ENCODE peak calls at places on chromosome 16, in four cellular contexts. N is K562, R is A549, B is GM12878. T is an unnamed sample.

GRCh38 chr16:85194528-85195270 is 82.4 kb upstream of the CIBAR2 start:
- DNase-seq in N (no peak), R (no peak), B (no peak), T (no peak)

GRCh38 chr16:86424968-86425367 is 85.4 kb upstream of the FOXF1 start:
- DNase-seq in N (no peak), R (no peak), B (no peak), T (no peak)

GRCh38 chr16:86905302-86905701 is 327.0 kb downstream of the FOXL1 start:
- DNase-seq in N (no peak), R (no peak), B (no peak), T (no peak)

GRCh38 chr16:67552476-67552875 is 9.8 kb upstream of the CTCF start:
- DNase-seq in N (no peak), R (no peak), B (no peak), T (no peak)

GRCh38 chr16:31356566-31357323 is 1.8 kb downstream of the ITGAX start:
- DNase-seq in N (no peak), R (no peak), B (no peak), T (no peak)

GRCh38 chr16:12613131-12613991 is 190.3 kb downstream of the CPPED1 start:
- DNase-seq in N (peak; percentile 55), R (peak; percentile 61), B (peak; percentile 76), T (peak; percentile 39)

GRCh38 chr16:35492225-35492624 is 2032.8 kb downstream of the TP53TG3F start:
- DNase-seq in N (peak; percentile 16), R (no peak), B (no peak), T (no peak)

GRCh38 chr16:65012357-65012756 is 109.5 kb downstream of the CDH11 start:
- DNase-seq in N (no peak), R (no peak), B (no peak), T (peak; percentile 83)

GRCh38 chr16:11058820-11059219 is 114.5 kb downstream of the CLEC16A start:
- DNase-seq in N (no peak), R (no peak), B (no peak), T (no peak)

GRCh38 chr16:85355515-85355837 is 243.2 kb upstream of the CIBAR2 start:
- DNase-seq in N (no peak), R (no peak), B (no peak), T (no peak)

GRCh38 chr16:87850009-87851006 is 19.0 kb downstream of the SLC7A5 start:
- DNase-seq in N (peak; percentile 75), R (no peak), B (no peak), T (peak; percentile 31)

GRCh38 chr16:62035115-62036092 is 834 bp downstream of the CDH8 start:
- DNase-seq in N (no peak), R (no peak), B (no peak), T (no peak)

GRCh38 chr16:83549836-83550569 is 257.8 kb upstream of the HSBP1 start:
- DNase-seq in N (no peak), R (no peak), B (no peak), T (no peak)

GRCh38 chr16:66588981-66589713 is 9.9 kb downstream of the CMTM2 start:
- DNase-seq in N (peak; percentile 82), R (peak; percentile 42), B (no peak), T (peak; percentile 18)

GRCh38 chr16:11797957-11798299 is 870 bp upstream of the ZC3H7A start:
- DNase-seq in N (no peak), R (peak; percentile 22), B (no peak), T (no peak)

GRCh38 chr16:84518804-84519341 is 14.4 kb upstream of the MEAK7 start:
- DNase-seq in N (no peak), R (no peak), B (no peak), T (no peak)

GRCh38 chr16:65071371-65072311 is 50.2 kb downstream of the CDH11 start:
- DNase-seq in N (no peak), R (no peak), B (no peak), T (peak; percentile 64)

GRCh38 chr16:24776486-24777220 is 47.2 kb downstream of the TNRC6A start:
- DNase-seq in N (no peak), R (no peak), B (no peak), T (peak; percentile 33)

GRCh38 chr16:80023865-80024264 is 423.3 kb upstream of the MAF start:
- DNase-seq in N (no peak), R (peak; percentile 30), B (no peak), T (peak; percentile 3)
- TF ChIP-seq RCOR1 in N (no peak), R (no peak), B (no peak), T (no peak)

DNA sequence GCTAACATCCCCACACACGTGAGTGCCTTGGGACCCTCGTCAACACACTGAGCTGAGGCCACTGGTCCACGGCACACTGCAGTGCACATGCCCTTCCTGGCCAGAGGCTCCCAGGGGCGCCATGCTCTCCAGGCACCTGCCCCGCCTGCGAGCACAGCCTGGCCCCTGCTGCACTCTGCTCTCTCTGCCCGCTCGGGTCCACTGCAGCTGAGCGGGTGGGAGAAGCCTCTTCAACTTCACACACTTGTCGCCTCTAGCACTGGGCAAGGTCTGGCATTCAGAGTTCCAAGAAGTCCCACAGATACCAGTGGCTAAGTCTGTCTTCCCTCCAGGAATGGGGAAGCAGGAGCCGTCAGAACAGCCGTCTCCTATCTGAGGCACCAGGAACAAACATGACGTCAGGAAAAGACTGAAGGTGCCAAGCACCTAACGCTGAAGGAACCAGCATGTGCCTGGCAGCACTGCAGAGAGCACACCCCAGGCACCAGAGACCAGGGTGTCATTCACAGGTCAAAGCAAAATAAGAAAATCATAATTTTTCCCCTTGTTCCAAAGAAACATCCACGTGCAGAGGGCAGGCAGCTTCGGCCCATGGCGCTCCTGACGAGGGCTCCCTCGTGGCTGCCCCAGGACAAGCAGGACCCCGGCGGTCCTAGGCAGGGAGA is 82.9 kb downstream of the ZNF778 start:
- DNase-seq in N (no peak), R (no peak), B (no peak), T (peak; percentile 65)
- TF ChIP-seq BHLHE40 in N (no peak), R (no peak), B (no peak), T (peak; percentile 77)

GRCh38 chr16:80992676-80993292 is 13.9 kb downstream of the CMC2 start:
- DNase-seq in N (no peak), R (no peak), B (no peak), T (no peak)

GRCh38 chr16:80991792-80992430 is 14.8 kb downstream of the CMC2 start:
- DNase-seq in N (no peak), R (no peak), B (no peak), T (no peak)

GRCh38 chr16:80993293-80993691 is 13.4 kb downstream of the CMC2 start:
- DNase-seq in N (peak; percentile 76), R (no peak), B (no peak), T (peak; percentile 90)

GRCh38 chr16:80996688-80997138 is 10.0 kb downstream of the CMC2 start:
- DNase-seq in N (no peak), R (no peak), B (no peak), T (no peak)

DNA sequence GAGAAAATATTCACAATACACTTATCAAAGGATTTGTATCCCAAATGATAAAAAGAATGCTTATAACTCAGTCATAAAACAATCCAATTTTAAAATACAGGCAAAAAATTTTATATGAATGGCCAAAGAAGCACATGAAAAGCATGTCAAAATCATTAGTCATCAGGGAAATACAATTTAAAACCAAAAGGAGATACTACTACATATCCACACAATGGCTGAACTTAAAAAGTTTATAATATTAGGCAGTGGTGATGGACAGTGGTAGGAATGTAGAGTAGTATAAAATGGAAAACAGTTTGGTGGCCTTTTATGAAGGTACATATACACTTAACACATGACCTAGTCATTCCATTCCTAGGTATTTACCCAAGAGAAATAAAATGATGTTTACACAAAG is 12.2 kb downstream of the CMC2 start:
- DNase-seq in N (no peak), R (no peak), B (no peak), T (peak; percentile 39)
- TF ChIP-seq ELK1 in N (no peak), R (no peak), B (no peak), T (no peak)

GRCh38 chr16:74939688-74940087 is 45.2 kb downstream of the WDR59 start:
- DNase-seq in N (no peak), R (no peak), B (no peak), T (no peak)

GRCh38 chr16:74931445-74931844 is 53.5 kb downstream of the WDR59 start:
- DNase-seq in N (no peak), R (no peak), B (no peak), T (no peak)

DNA sequence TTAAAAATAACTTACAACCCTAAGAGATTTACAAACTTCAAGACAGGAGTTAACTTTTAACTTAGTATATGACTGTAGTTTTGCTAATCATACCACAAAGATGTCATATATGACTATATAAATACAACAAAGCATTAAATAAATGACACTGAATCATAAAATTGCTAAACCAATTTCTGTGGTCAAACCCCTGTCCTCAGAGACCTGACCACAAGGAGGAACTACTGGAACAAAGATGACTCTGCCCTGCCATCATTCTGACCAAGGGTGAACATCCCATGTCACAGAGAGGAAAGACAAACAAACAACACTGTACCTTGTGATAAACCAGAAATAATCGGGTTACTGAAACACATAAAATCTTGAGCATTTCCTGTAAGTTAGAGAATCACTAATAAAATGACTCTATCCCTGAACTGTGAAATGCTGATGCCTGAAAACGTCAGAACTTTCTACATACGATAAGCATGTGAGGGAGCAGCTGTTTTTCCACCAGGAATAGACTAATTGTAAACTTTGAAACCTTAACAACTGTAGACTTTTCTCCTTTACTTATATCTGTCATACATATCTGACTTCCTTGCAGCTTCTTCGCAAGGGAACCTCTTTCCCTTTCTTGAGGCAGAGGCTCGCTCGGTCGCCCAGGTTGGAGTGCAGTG is 47.9 kb downstream of the WDR59 start:
- DNase-seq in N (no peak), R (no peak), B (peak; percentile 50), T (peak; percentile 95)
- TF ChIP-seq RCOR1 in N (no peak), R (no peak), B (no peak), T (no peak)

DNA sequence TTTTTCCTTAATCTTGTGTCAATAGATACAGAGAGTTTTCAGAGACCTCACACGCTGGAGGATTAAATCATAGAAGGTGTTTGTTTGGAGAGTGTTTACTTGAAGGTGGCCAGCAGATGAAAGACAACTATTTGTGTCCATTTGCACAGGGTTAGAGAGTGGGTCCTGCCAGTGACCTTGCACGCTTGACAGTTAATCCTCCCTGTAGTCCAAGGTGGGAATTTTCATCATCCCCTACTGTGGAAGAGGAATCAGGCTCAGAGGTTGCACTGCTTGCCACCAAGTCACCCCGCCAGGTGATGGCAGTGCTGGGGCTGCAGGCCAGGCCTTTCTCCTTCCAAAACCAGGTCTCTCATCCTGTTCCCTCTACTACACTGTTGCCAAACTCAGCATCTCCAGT is 12.3 kb downstream of the CDH1 start:
- DNase-seq in N (no peak), R (no peak), B (no peak), T (no peak)
- TF ChIP-seq BHLHE40 in N (no peak), R (no peak), B (no peak), T (no peak)

GRCh38 chr16:3456374-3456773 is 12.9 kb downstream of the NAA60 start:
- DNase-seq in N (no peak), R (no peak), B (no peak), T (peak; percentile 8)
- TF ChIP-seq ELK1 in N (no peak), R (no peak), B (no peak), T (no peak)

GRCh38 chr16:82020051-82020450 is 8.8 kb upstream of the SDR42E1 start:
- DNase-seq in N (no peak), R (no peak), B (no peak), T (no peak)

GRCh38 chr16:82016268-82016667 is 5.0 kb upstream of the SDR42E1 start:
- DNase-seq in N (peak; percentile 31), R (peak; percentile 36), B (no peak), T (peak; percentile 14)

GRCh38 chr16:82011199-82011641 is at the start of gene SDR42E1:
- DNase-seq in N (no peak), R (peak; percentile 21), B (peak; percentile 13), T (no peak)

GRCh38 chr16:82016964-82017363 is 5.7 kb upstream of the SDR42E1 start:
- DNase-seq in N (no peak), R (no peak), B (no peak), T (no peak)
- TF ChIP-seq RCOR1 in N (no peak), R (no peak), B (no peak), T (no peak)

GRCh38 chr16:593406-593805 is 3.5 kb downstream of the RAB40C start:
- DNase-seq in N (no peak), R (no peak), B (no peak), T (no peak)
- TF ChIP-seq BHLHE40 in N (no peak), R (no peak), B (no peak), T (no peak)

T was measured in IMR-90.